ENCODE peak calls at places on chromosomes 11 and 22, in eight cellular contexts. U is fibroblast of the conjunctiva; R is T-helper 1 cell; S is CD4-positive, alpha-beta T cell; O is NCI-H460; I is skeletal muscle cell; Z is WTC11; W is NCI-H1092. Q is an unnamed sample.

GRCh38 chr22:48846200-48846599 is 981.5 kb downstream of the BRD1 start:
- DNase-seq in Z (no peak), S (no peak), W (no peak), O (no peak), U (no peak), I (no peak), R (no peak), Q (no peak)

GRCh38 chr22:17258015-17258827 is 39.0 kb upstream of the ADA2 start:
- DNase-seq in Z (peak; percentile 76), R (peak; percentile 22), I (peak; percentile 78), W (peak; percentile 89), O (no peak), S (peak; percentile 18), U (no peak), Q (no peak)

GRCh38 chr11:30991376-30991775 is 378.2 kb downstream of the DCDC1 start:
- DNase-seq in S (no peak), W (no peak), I (no peak), R (no peak), O (no peak), U (no peak), Z (no peak), Q (no peak)

GRCh38 chr11:48103621-48104561 is 112.7 kb upstream of the OR4B1 start:
- DNase-seq in U (no peak), W (no peak), I (no peak), S (no peak), R (no peak), Z (no peak), O (no peak), Q (peak; percentile 39)

GRCh38 chr11:2378527-2379210 is 1.6 kb downstream of the CD81 start:
- DNase-seq in R (no peak), Z (no peak), S (no peak), O (no peak), I (no peak), U (peak; percentile 57), W (no peak), Q (no peak)

GRCh38 chr22:44537016-44537936 is 39.2 kb upstream of the RTL6 start:
- DNase-seq in W (no peak), S (no peak), O (no peak), U (no peak), I (no peak), R (no peak), Z (no peak), Q (no peak)

GRCh38 chr11:130891326-130891725 is 25.0 kb downstream of the SNX19 start:
- DNase-seq in U (no peak), S (no peak), Z (no peak), W (no peak), R (no peak), O (no peak), I (no peak), Q (no peak)

GRCh38 chr22:43419371-43420080 is 7.7 kb downstream of the MPPED1 start:
- DNase-seq in S (no peak), Z (no peak), W (no peak), I (no peak), U (no peak), R (no peak), O (no peak), Q (no peak)

GRCh38 chr11:119878990-119879389 is 150.0 kb upstream of the NECTIN1 start:
- DNase-seq in S (no peak), O (no peak), Z (no peak), I (no peak), R (no peak), U (no peak), W (no peak), Q (no peak)

GRCh38 chr11:75582461-75582934 is 20.4 kb downstream of the SERPINH1 start:
- DNase-seq in I (no peak), W (no peak), O (no peak), R (no peak), S (no peak), U (no peak), Z (no peak), Q (no peak)

GRCh38 chr11:18046116-18046777 is at the start of gene TPH1:
- DNase-seq in Z (peak; percentile 68), R (no peak), O (peak; percentile 1), S (no peak), W (no peak), U (no peak), I (no peak), Q (no peak)

GRCh38 chr11:126345283-126345682 is 10.2 kb upstream of the ST3GAL4 start:
- DNase-seq in W (no peak), O (no peak), I (no peak), U (no peak), Z (no peak), R (no peak), S (no peak), Q (no peak)

GRCh38 chr11:114989536-114989935 is 311.2 kb downstream of the NXPE2 start:
- DNase-seq in S (no peak), R (no peak), O (no peak), W (no peak), U (no peak), Z (no peak), I (no peak), Q (no peak)

GRCh38 chr11:117945047-117945820 is 16.0 kb upstream of the TMPRSS13 start:
- DNase-seq in O (no peak), W (no peak), R (no peak), S (no peak), I (no peak), Z (no peak), U (no peak), Q (no peak)